ENCODE peak calls at places on chromosome 13, in six cellular contexts. C is GM23248, G is tibial artery, Q is left ventricle myocardium inferior, K is dorsolateral prefrontal cortex, T is pancreas. B is an unnamed sample.

GRCh38 chr13:21364357-21364756 is 94.7 kb downstream of the ZDHHC20 start:
- DNase-seq in K (no peak), T (no peak), Q (no peak), C (no peak), G (no peak), B (no peak)

GRCh38 chr13:33126909-33127607 is 110.8 kb downstream of the KL start:
- DNase-seq in K (no peak), T (no peak), G (no peak), Q (peak; percentile 40), C (peak; percentile 34), B (no peak)

GRCh38 chr13:77150651-77151050 is 123.7 kb upstream of the FBXL3 start:
- DNase-seq in G (no peak), T (no peak), C (no peak), K (no peak), Q (no peak), B (no peak)

GRCh38 chr13:68627377-68627776 is 1397.2 kb upstream of the PCDH9 start:
- DNase-seq in G (no peak), Q (no peak), K (no peak), T (no peak), C (no peak), B (no peak)

GRCh38 chr13:25753976-25754375 is 297.8 kb downstream of the SHISA2 start:
- DNase-seq in T (no peak), C (no peak), G (no peak), Q (no peak), K (no peak), B (no peak)

GRCh38 chr13:49810825-49811526 is 18.5 kb upstream of the KPNA3 start:
- DNase-seq in C (peak; percentile 74), K (no peak), T (no peak), Q (no peak), G (no peak), B (no peak)

GRCh38 chr13:109312399-109312798 is 474.0 kb downstream of the IRS2 start:
- DNase-seq in C (no peak), T (no peak), Q (no peak), K (no peak), G (no peak), B (no peak)

GRCh38 chr13:38697628-38698333 is 10.9 kb downstream of the FREM2 start:
- DNase-seq in G (no peak), K (no peak), C (peak; percentile 17), Q (no peak), T (no peak), B (no peak)

GRCh38 chr13:36297259-36297599 is 385 bp downstream of the CCDC169 start:
- DNase-seq in T (no peak), K (no peak), Q (no peak), C (peak; percentile 67), G (no peak), B (no peak)

GRCh38 chr13:67416047-67416925 is 186.2 kb upstream of the PCDH9 start:
- DNase-seq in Q (no peak), C (peak; percentile 24), G (no peak), T (no peak), K (no peak), B (peak; percentile 79)

GRCh38 chr13:46179576-46180368 is 2.2 kb downstream of the LCP1 start:
- DNase-seq in C (no peak), G (peak; percentile 73), Q (peak; percentile 59), K (no peak), T (no peak), B (peak; percentile 82)

GRCh38 chr13:30314069-30314468 is 6.7 kb upstream of the KATNAL1 start:
- DNase-seq in Q (no peak), T (no peak), C (no peak), G (no peak), K (no peak), B (no peak)

GRCh38 chr13:37791699-37792098 is 77.9 kb downstream of the TRPC4 start:
- DNase-seq in C (peak; percentile 86), T (no peak), Q (no peak), G (no peak), K (no peak), B (no peak)

GRCh38 chr13:27374650-27375049 is 49.8 kb upstream of the GTF3A start:
- DNase-seq in K (peak; percentile 47), Q (peak; percentile 30), T (peak; percentile 82), C (peak; percentile 96), G (peak; percentile 77), B (peak; percentile 73)

GRCh38 chr13:44219808-44220544 is 153.6 kb upstream of the SERP2 start:
- DNase-seq in Q (no peak), G (no peak), K (no peak), T (no peak), C (peak; percentile 48), B (no peak)

GRCh38 chr13:44220948-44221347 is 152.7 kb upstream of the SERP2 start:
- DNase-seq in C (no peak), Q (no peak), K (no peak), T (no peak), G (no peak), B (no peak)

GRCh38 chr13:44223785-44224432 is 149.7 kb upstream of the SERP2 start:
- DNase-seq in K (no peak), Q (no peak), T (no peak), C (no peak), G (no peak), B (no peak)

GRCh38 chr13:44224433-44225149 is 149.0 kb upstream of the SERP2 start:
- DNase-seq in C (no peak), K (no peak), G (peak; percentile 85), Q (no peak), T (no peak), B (no peak)

DNA sequence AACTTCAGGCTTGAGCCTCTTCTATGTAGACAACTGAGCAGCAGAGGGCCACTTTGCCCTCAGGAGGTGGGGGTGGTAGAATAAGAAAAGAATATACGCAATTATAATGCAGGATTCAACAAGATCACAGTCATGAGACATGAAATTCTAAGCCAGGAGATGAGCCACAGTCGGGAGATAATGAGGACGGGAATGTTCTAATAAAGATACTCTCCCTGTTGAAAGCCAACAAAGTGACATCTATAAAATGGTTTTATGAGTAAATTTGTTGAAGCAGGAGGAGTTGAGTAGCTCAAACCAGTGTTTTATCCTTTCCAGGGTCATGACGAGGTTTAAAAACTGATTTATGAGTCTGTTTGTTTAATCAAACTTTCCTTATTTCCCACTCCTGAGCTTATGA is 152.0 kb upstream of the SERP2 start:
- DNase-seq in G (no peak), T (no peak), K (no peak), C (no peak), Q (no peak), B (no peak)
- H3K27ac ChIP-seq in G (peak overlapping the region; percentile 84), T (no peak overlapping the region), K (peak overlapping the region; percentile 95), C (no peak overlapping the region), Q (peak overlapping the region; percentile 15), B (no peak overlapping the region)

GRCh38 chr13:48654511-48654910 is 782 bp downstream of the CYSLTR2 start:
- DNase-seq in C (no peak), Q (no peak), K (no peak), T (no peak), G (no peak), B (no peak)
- H3K27ac ChIP-seq in C (no peak overlapping the region), Q (peak overlapping the region; percentile 82), K (no peak overlapping the region), T (no peak overlapping the region), G (no peak overlapping the region), B (no peak overlapping the region)

GRCh38 chr13:59750860-59751259 is 412.9 kb downstream of the DIAPH3 start:
- DNase-seq in Q (no peak), G (no peak), T (peak; percentile 9), K (peak; percentile 56), C (peak; percentile 68), B (no peak)
- H3K27ac ChIP-seq in Q (no peak overlapping the region), G (no peak overlapping the region), T (no peak overlapping the region), K (peak overlapping the region; percentile 60), C (no peak overlapping the region), B (no peak overlapping the region)

GRCh38 chr13:80010846-80011245 is 330.1 kb downstream of the SPRY2 start:
- DNase-seq in G (no peak), C (no peak), Q (no peak), T (no peak), K (peak; percentile 25), B (no peak)

GRCh38 chr13:80012281-80012680 is 328.6 kb downstream of the SPRY2 start:
- DNase-seq in K (no peak), G (no peak), T (no peak), Q (no peak), C (peak; percentile 47), B (no peak)

GRCh38 chr13:80011448-80012212 is 329.3 kb downstream of the SPRY2 start:
- DNase-seq in K (peak; percentile 74), C (no peak), T (no peak), G (no peak), Q (no peak), B (no peak)

GRCh38 chr13:80009760-80010159 is 331.2 kb downstream of the SPRY2 start:
- DNase-seq in C (no peak), Q (no peak), K (no peak), G (no peak), T (no peak), B (no peak)

GRCh38 chr13:80010286-80010831 is 330.6 kb downstream of the SPRY2 start:
- DNase-seq in T (no peak), Q (no peak), G (no peak), C (no peak), K (no peak), B (no peak)
- H3K27ac ChIP-seq in T (no peak overlapping the region), Q (no peak overlapping the region), G (no peak overlapping the region), C (no peak overlapping the region), K (peak overlapping the region; percentile 84), B (no peak overlapping the region)

GRCh38 chr13:73618275-73618865 is 515.8 kb downstream of the KLF12 start:
- DNase-seq in K (no peak), G (no peak), T (peak; percentile 4), C (no peak), Q (no peak), B (peak; percentile 34)
- H3K27ac ChIP-seq in K (no peak overlapping the region), G (no peak overlapping the region), T (peak overlapping the region; percentile 63), C (no peak overlapping the region), Q (no peak overlapping the region), B (no peak overlapping the region)

B was measured in left lung.